ENCODE peak calls at places on chromosomes 7 and 10, in seven cellular contexts. F, S, M, X, Z, Y and K are unnamed samples.
A peak's percentile ranks its signal among the peaks of the same experiment; 100 is the strongest.

GRCh38 chr7:10677211-10677610 is 296.5 kb upstream of the PHF14 start:
- DNase-seq in F (no peak), Y (no peak), Z (no peak), X (no peak), M (no peak), S (no peak), K (no peak)

GRCh38 chr10:101558206-101558605 is 29.9 kb downstream of the POLL start:
- DNase-seq in F (no peak), S (no peak), Z (peak; percentile 81), Y (no peak), M (no peak), X (no peak), K (no peak)

GRCh38 chr7:156639426-156640256 is 933 bp upstream of the RNF32 start:
- DNase-seq in M (no peak), X (no peak), S (no peak), Y (no peak), F (no peak), Z (no peak), K (no peak)

GRCh38 chr10:48480397-48481374 is 124.2 kb downstream of the ARHGAP22 start:
- DNase-seq in Z (no peak), M (no peak), Y (no peak), X (peak; percentile 67), S (no peak), F (no peak), K (no peak)

GRCh38 chr10:36023939-36024338 is 381.8 kb upstream of the FZD8 start:
- DNase-seq in S (no peak), Z (peak; percentile 84), M (no peak), F (peak; percentile 43), Y (no peak), X (no peak), K (no peak)

GRCh38 chr7:7554021-7554432 is 12.7 kb upstream of the MIOS start:
- DNase-seq in S (no peak), X (no peak), F (no peak), Y (no peak), M (no peak), Z (peak; percentile 8), K (no peak)

GRCh38 chr10:132138596-132138995 is 48.2 kb upstream of the DPYSL4 start:
- DNase-seq in Z (no peak), S (no peak), F (no peak), X (peak; percentile 62), M (peak; percentile 6), Y (no peak), K (peak; percentile 10)

GRCh38 chr10:4355346-4355745 is 470.7 kb upstream of the AKR1E2 start:
- DNase-seq in F (no peak), S (no peak), Z (peak; percentile 38), Y (no peak), X (no peak), M (no peak), K (no peak)

GRCh38 chr10:21732067-21732772 is 198.2 kb downstream of the MLLT10 start:
- DNase-seq in Z (no peak), M (peak; percentile 62), Y (no peak), X (peak; percentile 82), S (no peak), F (peak; percentile 74), K (no peak)

GRCh38 chr10:63763744-63764143 is 242.5 kb downstream of the REEP3 start:
- DNase-seq in S (no peak), Y (no peak), X (no peak), M (no peak), Z (peak; percentile 76), F (no peak), K (peak; percentile 6)

DNA sequence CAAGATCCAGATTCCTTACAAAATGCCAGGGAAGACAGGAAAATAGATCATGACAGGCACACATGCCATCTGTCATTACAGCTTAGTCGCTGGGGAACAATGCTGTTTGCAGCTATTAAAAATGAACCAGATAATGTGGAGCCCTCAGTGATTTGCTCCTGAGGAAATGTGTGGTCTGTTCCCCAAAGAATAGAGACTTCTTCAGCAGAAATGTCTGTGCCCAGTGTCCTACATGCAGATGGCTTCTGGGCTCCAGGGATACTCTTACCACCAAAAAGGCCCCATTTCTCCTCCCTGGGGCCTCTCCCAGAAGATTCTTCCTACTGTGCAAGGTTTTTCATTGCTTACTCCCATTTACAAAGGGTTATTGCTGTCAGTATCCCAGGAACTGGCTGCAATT is 627.9 kb downstream of the SORCS3 start:
- DNase-seq in M (no peak), X (no peak), Y (no peak), F (no peak), S (no peak), Z (no peak), K (no peak)
- H3K4me1 ChIP-seq in M (peaks cover 4% of the 10 kb centered on the region), X (no peaks in the 10 kb centered on the region), Y (no peaks in the 10 kb centered on the region), F (no peaks in the 10 kb centered on the region), S (no peaks in the 10 kb centered on the region), Z (no peaks in the 10 kb centered on the region), K (no peaks in the 10 kb centered on the region)

DNA sequence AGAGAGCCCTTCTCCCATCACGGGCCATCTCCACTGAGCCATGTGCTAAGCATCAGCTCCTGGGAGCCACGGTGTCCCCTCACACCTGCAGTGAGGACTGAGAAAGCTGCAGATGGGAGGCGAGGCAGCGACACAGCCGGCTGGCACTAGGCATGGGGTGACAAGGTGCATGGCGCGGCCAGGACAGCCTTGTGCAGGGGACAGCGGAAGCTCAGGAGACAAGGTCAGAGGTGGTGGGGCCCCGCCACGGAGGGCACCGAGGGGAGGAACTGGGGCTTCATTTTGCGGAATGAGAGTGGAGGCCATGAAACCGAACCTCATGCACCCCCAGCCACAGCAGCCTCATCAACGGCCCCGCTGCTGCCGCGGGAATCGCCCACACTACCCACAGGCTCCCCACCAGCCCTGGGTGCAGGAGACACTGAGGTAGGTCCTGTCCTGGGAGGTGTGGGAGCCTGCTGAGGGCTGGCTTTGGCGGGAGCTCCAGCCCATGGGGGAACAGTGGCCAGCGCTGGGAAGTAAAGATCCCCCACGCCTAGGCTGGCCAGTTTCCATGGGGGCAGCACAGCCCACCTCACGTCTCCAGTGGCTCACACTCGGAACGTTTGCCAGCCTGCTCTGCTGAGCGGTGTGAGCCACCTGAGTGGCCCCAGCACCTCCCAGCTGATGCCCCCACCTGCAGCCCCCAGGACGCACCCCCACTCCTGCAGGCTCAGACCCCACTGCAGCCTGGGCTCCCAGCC is 71.2 kb upstream of the INSIG1 start:
- DNase-seq in F (no peak), S (no peak), X (peak; percentile 70), Y (no peak), M (no peak), Z (no peak), K (no peak)
- H3K4me1 ChIP-seq in F (peaks cover 31% of the 10 kb centered on the region), S (no peaks in the 10 kb centered on the region), X (no peaks in the 10 kb centered on the region), Y (peaks cover 4% of the 10 kb centered on the region), M (no peaks in the 10 kb centered on the region), Z (peaks cover 22% of the 10 kb centered on the region), K (no peaks in the 10 kb centered on the region)

DNA sequence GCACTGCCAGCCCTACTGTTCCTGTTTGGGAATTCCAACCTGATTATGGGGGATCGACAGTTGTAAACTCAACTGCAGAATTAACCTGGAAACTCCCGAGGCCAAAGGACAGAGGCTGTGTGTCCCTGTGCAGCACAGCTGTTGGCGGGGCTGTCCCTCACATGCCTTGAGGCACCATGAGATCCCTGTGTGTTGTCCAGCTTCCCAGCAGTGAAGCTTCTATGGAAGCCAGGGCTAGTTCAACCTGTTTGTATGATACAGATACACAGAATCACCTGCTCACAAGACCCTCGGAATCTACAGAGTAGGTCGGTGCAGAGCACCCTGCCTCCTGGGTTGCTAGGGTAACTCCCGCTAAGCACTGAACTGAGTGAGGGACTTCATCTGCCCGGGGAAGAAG is 61.0 kb upstream of the EFCAB10 start:
- DNase-seq in S (no peak), Z (no peak), F (no peak), M (no peak), Y (no peak), X (no peak), K (no peak)
- H3K4me1 ChIP-seq in S (no peaks in the 10 kb centered on the region), Z (no peaks in the 10 kb centered on the region), F (no peaks in the 10 kb centered on the region), M (peaks cover 8% of the 10 kb centered on the region), Y (peaks cover 7% of the 10 kb centered on the region), X (no peaks in the 10 kb centered on the region), K (peaks cover 5% of the 10 kb centered on the region)

GRCh38 chr10:112963835-112964234 is 13.8 kb downstream of the TCF7L2 start:
- DNase-seq in Y (no peak), Z (no peak), M (no peak), S (no peak), X (no peak), F (no peak), K (no peak)
- H3K4me1 ChIP-seq in Y (peaks cover 6% of the 10 kb centered on the region), Z (peaks cover 37% of the 10 kb centered on the region), M (peaks cover 61% of the 10 kb centered on the region), S (no peaks in the 10 kb centered on the region), X (peaks cover 21% of the 10 kb centered on the region), F (peaks cover 82% of the 10 kb centered on the region), K (peaks cover 21% of the 10 kb centered on the region)

DNA sequence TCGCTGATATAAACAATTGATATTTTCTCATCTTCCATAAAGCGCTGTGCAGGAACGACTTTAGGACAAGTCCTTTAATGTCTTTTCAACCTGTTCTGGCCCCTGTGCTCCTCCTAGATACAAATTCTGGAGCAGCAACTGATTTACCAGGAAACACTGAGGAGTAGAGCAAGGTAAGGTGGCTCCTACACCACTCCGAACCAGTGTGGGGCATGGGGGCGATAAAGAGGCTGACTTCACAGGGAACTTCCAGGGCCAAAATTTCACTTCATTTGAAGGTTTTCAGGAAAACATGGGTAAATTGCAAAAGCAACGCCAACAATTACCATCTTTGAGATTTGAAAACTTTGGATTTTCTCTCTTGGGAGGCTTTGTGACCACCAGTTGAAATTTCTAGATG is 118.6 kb downstream of the FAM107B start:
- DNase-seq in Z (no peak), F (no peak), M (no peak), S (no peak), Y (no peak), X (no peak), K (no peak)
- H3K4me1 ChIP-seq in Z (peaks cover 39% of the 10 kb centered on the region), F (peaks cover 75% of the 10 kb centered on the region), M (peaks cover 19% of the 10 kb centered on the region), S (peaks cover 29% of the 10 kb centered on the region), Y (no peaks in the 10 kb centered on the region), X (peaks cover 74% of the 10 kb centered on the region), K (peaks cover 6% of the 10 kb centered on the region)

GRCh38 chr7:139681463-139681755 is 96.4 kb downstream of the HIPK2 start:
- DNase-seq in Z (no peak), Y (no peak), S (no peak), F (no peak), X (no peak), M (no peak), K (no peak)

GRCh38 chr7:139680676-139681462 is 96.9 kb downstream of the HIPK2 start:
- DNase-seq in S (no peak), M (peak; percentile 68), X (peak; percentile 85), Y (no peak), Z (peak; percentile 97), F (peak; percentile 90), K (no peak)

GRCh38 chr7:139682136-139683013 is 95.4 kb downstream of the HIPK2 start:
- DNase-seq in Z (peak; percentile 90), Y (no peak), M (no peak), S (no peak), X (no peak), F (peak; percentile 41), K (no peak)

GRCh38 chr7:139681812-139682135 is 96.0 kb downstream of the HIPK2 start:
- DNase-seq in X (no peak), Z (no peak), F (no peak), M (no peak), Y (no peak), S (no peak), K (no peak)

GRCh38 chr7:139683137-139683871 is 94.5 kb downstream of the HIPK2 start:
- DNase-seq in Y (no peak), X (no peak), S (no peak), M (no peak), F (no peak), Z (peak; percentile 52), K (no peak)
- H3K4me1 ChIP-seq in Y (peaks cover 24% of the 10 kb centered on the region), X (peaks cover 41% of the 10 kb centered on the region), S (peaks cover 12% of the 10 kb centered on the region), M (peaks cover 68% of the 10 kb centered on the region), F (peaks cover 56% of the 10 kb centered on the region), Z (peaks cover 64% of the 10 kb centered on the region), K (peaks cover 4% of the 10 kb centered on the region)

DNA sequence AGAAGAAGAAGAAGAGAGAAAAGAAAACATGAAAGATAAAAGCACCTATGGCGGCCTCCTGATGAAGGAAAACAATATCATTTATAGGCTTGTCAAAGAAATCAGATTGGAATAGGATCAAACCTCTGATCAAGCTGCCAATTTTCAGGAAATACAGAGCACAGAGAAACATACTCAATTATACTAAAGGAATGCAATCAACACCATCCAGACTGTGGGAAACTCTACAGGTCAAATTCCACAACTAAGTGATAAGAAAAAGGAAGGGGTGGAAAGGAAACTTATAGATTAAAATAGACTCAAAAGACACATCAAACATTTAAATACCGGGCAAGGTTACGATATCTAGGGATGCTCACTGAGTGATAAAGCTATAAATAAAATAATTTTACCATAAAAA is 39.3 kb downstream of the AOAH start:
- DNase-seq in M (no peak), Y (no peak), Z (no peak), S (no peak), X (no peak), F (no peak), K (no peak)
- H3K4me1 ChIP-seq in M (no peaks in the 10 kb centered on the region), Y (no peaks in the 10 kb centered on the region), Z (peaks cover 50% of the 10 kb centered on the region), S (no peaks in the 10 kb centered on the region), X (peaks cover 5% of the 10 kb centered on the region), F (no peaks in the 10 kb centered on the region), K (no peaks in the 10 kb centered on the region)